ENCODE peak calls at places on chromosomes 3 and 15, in eight cellular contexts. One of them, this sample, is unnamed.

GRCh38 chr3:153903430-153903829 is 217.8 kb upstream of the ARHGEF26 start:
- DNase-seq in lower leg skin: no peak
- DNase-seq in dorsolateral prefrontal cortex: no peak
- DNase-seq in AG10803: no peak
- DNase-seq in fibroblast of mammary gland: no peak
- DNase-seq in fibroblast of lung: no peak
- DNase-seq in OCI-LY7: no peak
- DNase-seq in upper lobe of left lung: no peak
- DNase-seq in this sample: no peak

GRCh38 chr3:55309336-55309735 is 177.8 kb downstream of the WNT5A start:
- DNase-seq in upper lobe of left lung: no peak
- DNase-seq in dorsolateral prefrontal cortex: no peak
- DNase-seq in fibroblast of lung: no peak
- DNase-seq in fibroblast of mammary gland: peak
- DNase-seq in lower leg skin: no peak
- DNase-seq in AG10803: peak
- DNase-seq in OCI-LY7: no peak
- DNase-seq in this sample: no peak

GRCh38 chr3:116135462-116135861 is 309.8 kb downstream of the LSAMP start:
- DNase-seq in OCI-LY7: no peak
- DNase-seq in dorsolateral prefrontal cortex: no peak
- DNase-seq in lower leg skin: no peak
- DNase-seq in AG10803: peak
- DNase-seq in upper lobe of left lung: peak
- DNase-seq in fibroblast of lung: peak
- DNase-seq in fibroblast of mammary gland: peak
- DNase-seq in this sample: peak

GRCh38 chr3:88882121-88882520 is 225.3 kb upstream of the EPHA3 start:
- DNase-seq in upper lobe of left lung: no peak
- DNase-seq in AG10803: no peak
- DNase-seq in fibroblast of lung: no peak
- DNase-seq in lower leg skin: no peak
- DNase-seq in dorsolateral prefrontal cortex: no peak
- DNase-seq in OCI-LY7: no peak
- DNase-seq in fibroblast of mammary gland: no peak
- DNase-seq in this sample: no peak

GRCh38 chr3:143601738-143602480 is 246.4 kb downstream of the SLC9A9 start:
- DNase-seq in lower leg skin: no peak
- DNase-seq in dorsolateral prefrontal cortex: no peak
- DNase-seq in upper lobe of left lung: peak
- DNase-seq in OCI-LY7: no peak
- DNase-seq in AG10803: peak
- DNase-seq in fibroblast of lung: peak
- DNase-seq in fibroblast of mammary gland: peak
- DNase-seq in this sample: peak

GRCh38 chr3:146414010-146414409 is 55.4 kb downstream of the PLSCR2 start:
- DNase-seq in upper lobe of left lung: no peak
- DNase-seq in OCI-LY7: no peak
- DNase-seq in lower leg skin: no peak
- DNase-seq in fibroblast of mammary gland: no peak
- DNase-seq in fibroblast of lung: no peak
- DNase-seq in dorsolateral prefrontal cortex: no peak
- DNase-seq in AG10803: no peak
- DNase-seq in this sample: no peak

GRCh38 chr3:101643861-101644613 is 32.9 kb downstream of the ZBTB11 start:
- DNase-seq in lower leg skin: no peak
- DNase-seq in OCI-LY7: no peak
- DNase-seq in dorsolateral prefrontal cortex: no peak
- DNase-seq in fibroblast of mammary gland: peak
- DNase-seq in upper lobe of left lung: no peak
- DNase-seq in fibroblast of lung: peak
- DNase-seq in AG10803: peak
- DNase-seq in this sample: peak

GRCh38 chr3:185631108-185631507 is 45.0 kb downstream of the SENP2 start:
- DNase-seq in lower leg skin: no peak
- DNase-seq in fibroblast of lung: no peak
- DNase-seq in upper lobe of left lung: no peak
- DNase-seq in AG10803: no peak
- DNase-seq in OCI-LY7: no peak
- DNase-seq in fibroblast of mammary gland: peak
- DNase-seq in dorsolateral prefrontal cortex: no peak
- DNase-seq in this sample: no peak

DNA sequence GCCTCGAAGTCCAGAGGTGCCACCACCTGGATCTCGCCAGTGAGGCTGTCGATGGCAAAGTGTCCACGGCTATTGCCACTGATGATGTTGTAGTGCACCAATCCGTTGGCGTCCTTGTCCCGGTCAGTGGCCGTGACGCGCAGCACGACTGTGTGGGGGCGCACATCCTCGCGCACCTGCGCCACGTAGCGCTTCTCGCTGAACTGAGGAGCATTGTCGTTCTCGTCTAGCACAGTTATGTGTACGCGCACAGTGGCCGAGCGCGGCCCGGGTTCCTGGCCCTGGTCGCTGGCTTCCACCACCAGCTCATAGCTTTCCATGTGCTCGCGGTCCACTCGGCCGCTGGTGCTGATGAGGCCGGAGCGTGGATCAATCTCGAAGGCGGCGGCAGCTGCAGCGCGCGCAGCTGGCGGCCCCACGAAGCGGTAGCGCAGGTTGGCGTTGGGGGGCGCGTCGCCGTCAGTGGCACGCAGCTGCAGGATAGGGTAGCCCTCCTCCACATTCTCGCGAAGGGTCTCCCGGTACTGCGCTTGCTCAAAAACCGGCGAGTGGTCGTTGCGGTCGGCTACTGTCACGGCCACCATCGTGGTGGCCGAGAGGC is 1.8 kb downstream of the CELSR3 start:
- DNase-seq in fibroblast of mammary gland: no peak
- DNase-seq in OCI-LY7: no peak
- DNase-seq in lower leg skin: no peak
- DNase-seq in dorsolateral prefrontal cortex: no peak
- DNase-seq in AG10803: no peak
- DNase-seq in upper lobe of left lung: no peak
- DNase-seq in fibroblast of lung: no peak
- DNase-seq in this sample: no peak
- H3K4me3 ChIP-seq in fibroblast of mammary gland: no peak
- H3K4me3 ChIP-seq in OCI-LY7: peak
- H3K4me3 ChIP-seq in lower leg skin: no peak
- H3K4me3 ChIP-seq in dorsolateral prefrontal cortex: peak
- H3K4me3 ChIP-seq in AG10803: no peak
- H3K4me3 ChIP-seq in upper lobe of left lung: peak
- H3K4me3 ChIP-seq in fibroblast of lung: no peak
- H3K4me3 ChIP-seq in this sample: peak

GRCh38 chr15:25058080-25058785 is 103.4 kb downstream of the SNRPN start:
- DNase-seq in fibroblast of mammary gland: no peak
- DNase-seq in OCI-LY7: no peak
- DNase-seq in dorsolateral prefrontal cortex: no peak
- DNase-seq in lower leg skin: no peak
- DNase-seq in fibroblast of lung: no peak
- DNase-seq in upper lobe of left lung: peak
- DNase-seq in AG10803: no peak
- DNase-seq in this sample: no peak

GRCh38 chr15:25060472-25060803 is 105.7 kb downstream of the SNRPN start:
- DNase-seq in fibroblast of mammary gland: no peak
- DNase-seq in upper lobe of left lung: peak
- DNase-seq in lower leg skin: no peak
- DNase-seq in fibroblast of lung: no peak
- DNase-seq in AG10803: no peak
- DNase-seq in dorsolateral prefrontal cortex: no peak
- DNase-seq in OCI-LY7: no peak
- DNase-seq in this sample: no peak

GRCh38 chr15:25061808-25062550 is 107.2 kb downstream of the SNRPN start:
- DNase-seq in fibroblast of lung: no peak
- DNase-seq in upper lobe of left lung: peak
- DNase-seq in fibroblast of mammary gland: no peak
- DNase-seq in AG10803: no peak
- DNase-seq in dorsolateral prefrontal cortex: no peak
- DNase-seq in OCI-LY7: no peak
- DNase-seq in lower leg skin: no peak
- DNase-seq in this sample: no peak

GRCh38 chr15:25060996-25061620 is 106.3 kb downstream of the SNRPN start:
- DNase-seq in fibroblast of mammary gland: no peak
- DNase-seq in dorsolateral prefrontal cortex: no peak
- DNase-seq in OCI-LY7: no peak
- DNase-seq in upper lobe of left lung: peak
- DNase-seq in fibroblast of lung: no peak
- DNase-seq in lower leg skin: no peak
- DNase-seq in AG10803: no peak
- DNase-seq in this sample: no peak

GRCh38 chr15:25059698-25060471 is 105.1 kb downstream of the SNRPN start:
- DNase-seq in upper lobe of left lung: peak
- DNase-seq in fibroblast of lung: no peak
- DNase-seq in lower leg skin: no peak
- DNase-seq in fibroblast of mammary gland: no peak
- DNase-seq in AG10803: no peak
- DNase-seq in dorsolateral prefrontal cortex: no peak
- DNase-seq in OCI-LY7: no peak
- DNase-seq in this sample: no peak
- H3K4me3 ChIP-seq in upper lobe of left lung: no peak
- H3K4me3 ChIP-seq in fibroblast of lung: no peak
- H3K4me3 ChIP-seq in lower leg skin: no peak
- H3K4me3 ChIP-seq in fibroblast of mammary gland: no peak
- H3K4me3 ChIP-seq in AG10803: no peak
- H3K4me3 ChIP-seq in dorsolateral prefrontal cortex: no peak
- H3K4me3 ChIP-seq in OCI-LY7: no peak
- H3K4me3 ChIP-seq in this sample: no peak

GRCh38 chr3:62319570-62320243 is 53.6 kb downstream of the FEZF2 start:
- DNase-seq in dorsolateral prefrontal cortex: no peak
- DNase-seq in AG10803: no peak
- DNase-seq in fibroblast of lung: no peak
- DNase-seq in OCI-LY7: no peak
- DNase-seq in fibroblast of mammary gland: no peak
- DNase-seq in upper lobe of left lung: no peak
- DNase-seq in lower leg skin: no peak
- DNase-seq in this sample: no peak
- H3K4me3 ChIP-seq in dorsolateral prefrontal cortex: peak
- H3K4me3 ChIP-seq in AG10803: peak
- H3K4me3 ChIP-seq in fibroblast of lung: peak
- H3K4me3 ChIP-seq in OCI-LY7: no peak
- H3K4me3 ChIP-seq in fibroblast of mammary gland: peak
- H3K4me3 ChIP-seq in upper lobe of left lung: peak
- H3K4me3 ChIP-seq in lower leg skin: no peak
- H3K4me3 ChIP-seq in this sample: peak

GRCh38 chr15:98549003-98549402 is 99.3 kb upstream of the IGF1R start:
- DNase-seq in lower leg skin: no peak
- DNase-seq in fibroblast of mammary gland: no peak
- DNase-seq in AG10803: no peak
- DNase-seq in dorsolateral prefrontal cortex: no peak
- DNase-seq in OCI-LY7: no peak
- DNase-seq in upper lobe of left lung: no peak
- DNase-seq in fibroblast of lung: no peak
- DNase-seq in this sample: no peak
- H3K4me3 ChIP-seq in lower leg skin: no peak
- H3K4me3 ChIP-seq in fibroblast of mammary gland: peak
- H3K4me3 ChIP-seq in AG10803: peak
- H3K4me3 ChIP-seq in dorsolateral prefrontal cortex: peak
- H3K4me3 ChIP-seq in OCI-LY7: no peak
- H3K4me3 ChIP-seq in upper lobe of left lung: peak
- H3K4me3 ChIP-seq in fibroblast of lung: peak
- H3K4me3 ChIP-seq in this sample: peak

GRCh38 chr3:138593488-138594149 is 441 bp downstream of the CEP70 start:
- DNase-seq in dorsolateral prefrontal cortex: no peak
- DNase-seq in lower leg skin: no peak
- DNase-seq in fibroblast of mammary gland: peak
- DNase-seq in upper lobe of left lung: no peak
- DNase-seq in AG10803: peak
- DNase-seq in fibroblast of lung: no peak
- DNase-seq in OCI-LY7: no peak
- DNase-seq in this sample: no peak

GRCh38 chr3:138591392-138591791 is 2.7 kb downstream of the CEP70 start:
- DNase-seq in upper lobe of left lung: no peak
- DNase-seq in AG10803: no peak
- DNase-seq in OCI-LY7: no peak
- DNase-seq in fibroblast of mammary gland: no peak
- DNase-seq in lower leg skin: no peak
- DNase-seq in dorsolateral prefrontal cortex: no peak
- DNase-seq in fibroblast of lung: no peak
- DNase-seq in this sample: no peak

GRCh38 chr3:138598534-138598933 is 4.5 kb upstream of the CEP70 start:
- DNase-seq in AG10803: no peak
- DNase-seq in lower leg skin: no peak
- DNase-seq in fibroblast of lung: no peak
- DNase-seq in dorsolateral prefrontal cortex: no peak
- DNase-seq in fibroblast of mammary gland: no peak
- DNase-seq in upper lobe of left lung: no peak
- DNase-seq in OCI-LY7: no peak
- DNase-seq in this sample: no peak

GRCh38 chr3:138594150-138594934 is at the start of gene CEP70:
- DNase-seq in fibroblast of mammary gland: peak
- DNase-seq in lower leg skin: peak
- DNase-seq in fibroblast of lung: peak
- DNase-seq in dorsolateral prefrontal cortex: peak
- DNase-seq in AG10803: peak
- DNase-seq in upper lobe of left lung: peak
- DNase-seq in OCI-LY7: peak
- DNase-seq in this sample: peak

DNA sequence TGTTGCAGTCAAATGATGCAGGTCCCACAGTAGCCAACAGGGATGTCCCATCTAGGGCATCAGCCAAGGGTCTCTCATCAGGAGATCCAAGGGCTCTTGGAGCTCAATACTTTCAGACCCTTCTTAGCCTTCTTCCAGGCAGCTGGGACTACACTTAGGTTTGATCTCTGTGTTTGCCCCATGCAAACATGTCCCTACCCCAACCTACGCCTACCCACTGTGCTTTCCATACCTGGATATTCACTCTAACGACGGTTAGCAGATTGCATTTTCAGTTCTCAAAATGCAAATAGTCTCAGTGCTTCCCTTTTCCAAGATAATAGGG is 837 bp upstream of the CEP70 start:
- DNase-seq in fibroblast of mammary gland: no peak
- DNase-seq in lower leg skin: no peak
- DNase-seq in AG10803: no peak
- DNase-seq in dorsolateral prefrontal cortex: no peak
- DNase-seq in OCI-LY7: no peak
- DNase-seq in fibroblast of lung: no peak
- DNase-seq in upper lobe of left lung: no peak
- DNase-seq in this sample: no peak
- H3K4me3 ChIP-seq in fibroblast of mammary gland: no peak
- H3K4me3 ChIP-seq in lower leg skin: no peak
- H3K4me3 ChIP-seq in AG10803: no peak
- H3K4me3 ChIP-seq in dorsolateral prefrontal cortex: peak
- H3K4me3 ChIP-seq in OCI-LY7: peak
- H3K4me3 ChIP-seq in fibroblast of lung: no peak
- H3K4me3 ChIP-seq in upper lobe of left lung: peak
- H3K4me3 ChIP-seq in this sample: peak

GRCh38 chr15:77966540-77967290 is 110.8 kb downstream of the TBC1D2B start:
- DNase-seq in fibroblast of mammary gland: peak
- DNase-seq in dorsolateral prefrontal cortex: no peak
- DNase-seq in fibroblast of lung: peak
- DNase-seq in AG10803: peak
- DNase-seq in OCI-LY7: peak
- DNase-seq in lower leg skin: no peak
- DNase-seq in upper lobe of left lung: no peak
- DNase-seq in this sample: no peak
- H3K4me3 ChIP-seq in fibroblast of mammary gland: no peak
- H3K4me3 ChIP-seq in dorsolateral prefrontal cortex: no peak
- H3K4me3 ChIP-seq in fibroblast of lung: no peak
- H3K4me3 ChIP-seq in AG10803: no peak
- H3K4me3 ChIP-seq in OCI-LY7: no peak
- H3K4me3 ChIP-seq in lower leg skin: no peak
- H3K4me3 ChIP-seq in upper lobe of left lung: no peak
- H3K4me3 ChIP-seq in this sample: no peak

This sample was measured in skeletal muscle cell.